ENCODE peak calls at places on chromosomes 7 and 10, in six cellular contexts. One of them, this sample, is unnamed.

GRCh38 chr7:65980478-65981250 is 1.3 kb downstream of the GUSB start:
- DNase-seq in SK-MEL-5: peak; percentile 24
- DNase-seq in CD8-positive, alpha-beta memory T cell: peak; percentile 67
- DNase-seq in HT1080: peak; percentile 40
- DNase-seq in BJ: no peak
- DNase-seq in WTC11: no peak
- DNase-seq in this sample: peak; percentile 64

GRCh38 chr10:131689954-131690669 is 210.7 kb upstream of the PPP2R2D start:
- DNase-seq in SK-MEL-5: no peak
- DNase-seq in CD8-positive, alpha-beta memory T cell: peak; percentile 15
- DNase-seq in BJ: no peak
- DNase-seq in HT1080: no peak
- DNase-seq in WTC11: no peak
- DNase-seq in this sample: no peak

GRCh38 chr7:14270099-14270498 is 280.6 kb upstream of the ETV1 start:
- DNase-seq in WTC11: no peak
- DNase-seq in BJ: no peak
- DNase-seq in HT1080: no peak
- DNase-seq in SK-MEL-5: no peak
- DNase-seq in CD8-positive, alpha-beta memory T cell: no peak
- DNase-seq in this sample: no peak

GRCh38 chr10:10938676-10939075 is 79.0 kb upstream of the CELF2 start:
- DNase-seq in SK-MEL-5: no peak
- DNase-seq in CD8-positive, alpha-beta memory T cell: no peak
- DNase-seq in BJ: no peak
- DNase-seq in HT1080: no peak
- DNase-seq in WTC11: no peak
- DNase-seq in this sample: no peak

GRCh38 chr10:117221156-117221711 is 19.7 kb upstream of the SLC18A2 start:
- DNase-seq in SK-MEL-5: no peak
- DNase-seq in BJ: no peak
- DNase-seq in WTC11: peak; percentile 24
- DNase-seq in CD8-positive, alpha-beta memory T cell: no peak
- DNase-seq in HT1080: peak; percentile 68
- DNase-seq in this sample: no peak

GRCh38 chr10:5524721-5525531 is at the start of gene CALML3:
- DNase-seq in WTC11: no peak
- DNase-seq in SK-MEL-5: no peak
- DNase-seq in CD8-positive, alpha-beta memory T cell: no peak
- DNase-seq in BJ: no peak
- DNase-seq in HT1080: no peak
- DNase-seq in this sample: no peak

GRCh38 chr10:77949167-77949566 is 22.6 kb upstream of the DLG5 start:
- DNase-seq in BJ: no peak
- DNase-seq in SK-MEL-5: no peak
- DNase-seq in CD8-positive, alpha-beta memory T cell: no peak
- DNase-seq in HT1080: peak; percentile 98
- DNase-seq in WTC11: peak; percentile 84
- DNase-seq in this sample: no peak

GRCh38 chr10:95567903-95568630 is 6.9 kb upstream of the SORBS1 start:
- DNase-seq in CD8-positive, alpha-beta memory T cell: no peak
- DNase-seq in WTC11: no peak
- DNase-seq in SK-MEL-5: no peak
- DNase-seq in BJ: no peak
- DNase-seq in HT1080: peak; percentile 50
- DNase-seq in this sample: no peak

GRCh38 chr10:13589316-13589715 is 2.6 kb downstream of the PRPF18 start:
- DNase-seq in BJ: no peak
- DNase-seq in WTC11: no peak
- DNase-seq in CD8-positive, alpha-beta memory T cell: no peak
- DNase-seq in SK-MEL-5: no peak
- DNase-seq in HT1080: no peak
- DNase-seq in this sample: no peak

GRCh38 chr10:11823122-11823988 is at the start of gene PROSER2:
- DNase-seq in SK-MEL-5: peak; percentile 47
- DNase-seq in WTC11: peak; percentile 47
- DNase-seq in CD8-positive, alpha-beta memory T cell: peak; percentile 51
- DNase-seq in HT1080: peak; percentile 55
- DNase-seq in BJ: no peak
- DNase-seq in this sample: peak; percentile 30

GRCh38 chr7:40843338-40844026 is 708.7 kb downstream of the SUGCT start:
- DNase-seq in CD8-positive, alpha-beta memory T cell: no peak
- DNase-seq in BJ: no peak
- DNase-seq in SK-MEL-5: no peak
- DNase-seq in HT1080: peak; percentile 29
- DNase-seq in WTC11: no peak
- DNase-seq in this sample: no peak

GRCh38 chr10:123270221-123270620 is 116.0 kb downstream of the BUB3 start:
- DNase-seq in BJ: peak; percentile 15
- DNase-seq in WTC11: no peak
- DNase-seq in HT1080: no peak
- DNase-seq in CD8-positive, alpha-beta memory T cell: no peak
- DNase-seq in SK-MEL-5: no peak
- DNase-seq in this sample: no peak